ENCODE peak calls at places on chromosomes 5 and 9, in four cellular contexts. P is endodermal cell; X is brain microvascular endothelial cell; G is CD8-positive, alpha-beta T cell. J is an unnamed sample.

GRCh38 chr5:15937708-15938107 is 241.9 kb downstream of the MARCHF11 start:
- DNase-seq in P (no peak), X (no peak), G (no peak), J (no peak)

GRCh38 chr5:133790898-133791297 is 177.5 kb downstream of the C5orf15 start:
- DNase-seq in X (no peak), G (no peak), P (no peak), J (no peak)

GRCh38 chr9:79623799-79624721 is 52.3 kb downstream of the TLE4 start:
- DNase-seq in G (no peak), P (no peak), X (no peak), J (peak)

GRCh38 chr9:72661401-72662135 is 140.2 kb downstream of the TMC1 start:
- DNase-seq in P (no peak), X (peak), G (no peak), J (no peak)

GRCh38 chr9:124809211-124809610 is 32.3 kb downstream of the OLFML2A start:
- DNase-seq in P (peak), X (no peak), G (no peak), J (no peak)

GRCh38 chr5:92543246-92543645 is 1037.8 kb downstream of the NR2F1-AS1 start:
- DNase-seq in X (no peak), G (no peak), P (no peak), J (no peak)

GRCh38 chr5:179906795-179907569 is 715 bp downstream of the TBC1D9B start:
- DNase-seq in P (peak), G (no peak), X (no peak), J (no peak)

GRCh38 chr5:73716284-73716808 is 90.3 kb downstream of the ARHGEF28 start:
- DNase-seq in P (no peak), X (no peak), G (no peak), J (no peak)

GRCh38 chr5:175243441-175243840 is 200.5 kb downstream of the DRD1 start:
- DNase-seq in P (peak), G (no peak), X (no peak), J (no peak)

GRCh38 chr5:1508679-1509290 is 15.0 kb downstream of the LPCAT1 start:
- DNase-seq in P (peak), G (no peak), X (no peak), J (no peak)
- H3K27ac ChIP-seq in P (no peak), G (no peak), X (no peak), J (no peak)

DNA sequence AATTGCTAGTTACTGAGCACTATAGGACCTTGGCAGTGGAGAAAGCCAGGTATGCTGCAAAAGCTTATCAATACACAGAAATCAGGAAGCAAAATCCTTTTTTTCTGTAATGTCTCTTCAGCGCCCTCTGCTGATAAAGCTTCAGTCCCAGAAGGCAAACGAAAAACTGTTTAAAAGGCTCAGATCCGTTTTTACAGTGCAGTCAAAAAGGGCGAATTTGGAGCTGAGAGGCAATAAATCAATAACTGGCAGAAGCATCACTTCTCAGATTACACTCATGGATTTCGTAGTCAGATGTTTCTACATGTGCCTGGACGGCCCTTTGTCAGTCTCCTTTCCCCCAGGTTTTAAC is 1.1 kb upstream of the MAN2A1 start:
- DNase-seq in P (no peak), X (no peak), G (no peak), J (no peak)
- H3K27ac ChIP-seq in P (peak), X (peak), G (peak), J (peak)

GRCh38 chr9:22141906-22142305 is 132.8 kb upstream of the CDKN2B start:
- DNase-seq in X (peak), G (no peak), P (no peak), J (no peak)

GRCh38 chr9:22134390-22134789 is 125.3 kb upstream of the CDKN2B start:
- DNase-seq in X (no peak), P (no peak), G (no peak), J (no peak)

GRCh38 chr9:22131817-22132216 is 122.7 kb upstream of the CDKN2B start:
- DNase-seq in X (no peak), G (no peak), P (no peak), J (no peak)

GRCh38 chr9:22139261-22139660 is 130.2 kb upstream of the CDKN2B start:
- DNase-seq in G (no peak), P (no peak), X (no peak), J (no peak)

DNA sequence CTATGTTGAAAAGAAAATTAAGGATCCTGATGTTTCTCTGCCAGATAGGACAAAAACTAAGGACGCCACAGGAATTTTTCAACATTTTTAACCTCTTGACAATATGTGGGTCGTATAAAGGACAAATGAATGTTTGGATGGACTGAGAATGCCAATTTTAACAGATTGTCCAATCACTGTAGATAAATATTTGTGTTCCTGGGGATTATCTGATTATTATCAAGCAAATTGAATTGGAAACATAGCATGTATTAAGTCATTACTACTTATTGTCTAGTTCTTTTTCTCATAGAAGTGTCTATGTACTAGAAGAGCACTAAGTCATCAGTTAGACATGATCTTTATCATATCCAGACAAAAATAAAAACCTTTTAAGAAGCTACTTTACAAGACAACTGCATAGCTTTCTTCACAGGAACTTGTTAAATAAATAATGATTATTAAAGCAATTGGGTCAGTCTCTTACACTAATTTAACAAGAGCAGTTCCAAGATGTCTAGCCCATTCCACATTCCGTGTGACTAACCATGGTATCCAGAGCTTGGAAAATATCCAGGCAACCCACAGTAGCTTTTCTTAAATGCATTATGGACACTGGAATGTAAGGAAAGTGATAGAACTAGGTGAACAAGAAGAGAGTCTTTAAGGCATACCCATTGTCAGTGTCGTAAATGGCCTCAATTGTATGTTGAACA is 127.5 kb upstream of the CDKN2B start:
- DNase-seq in X (peak), P (no peak), G (no peak), J (no peak)
- H3K27ac ChIP-seq in X (peak), P (no peak), G (no peak), J (no peak)

DNA sequence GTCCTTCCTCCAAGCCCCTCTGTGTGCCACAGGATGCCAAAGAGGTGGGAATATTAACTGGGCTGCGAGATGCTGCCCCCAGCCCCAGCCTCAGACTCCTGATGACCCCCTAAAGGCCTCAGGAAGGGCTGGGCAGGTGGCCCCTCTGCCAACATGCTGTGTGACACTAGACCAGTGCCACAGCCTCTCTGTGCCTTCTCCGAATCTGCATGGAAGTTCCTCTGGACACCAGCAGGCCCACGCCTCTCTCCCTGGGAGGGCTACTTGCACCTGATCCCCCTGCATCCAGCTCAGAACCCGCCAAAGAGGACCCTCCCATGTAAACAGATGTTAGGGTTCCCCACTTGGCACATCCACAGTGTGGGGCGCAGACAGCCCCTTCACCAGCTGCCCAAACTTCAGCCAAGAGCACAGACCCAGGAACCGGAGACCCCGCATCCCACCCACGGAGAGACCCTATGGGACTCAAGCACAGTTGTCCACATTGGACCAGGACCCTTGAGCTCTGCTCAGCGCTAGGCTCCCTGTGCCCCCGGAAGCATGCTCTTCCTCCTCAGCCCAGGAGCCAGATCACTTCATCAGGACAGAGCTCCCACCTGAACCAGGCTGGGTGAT is 91.6 kb upstream of the LMX1B start:
- DNase-seq in G (no peak), X (no peak), P (no peak), J (no peak)
- H3K27ac ChIP-seq in G (no peak), X (no peak), P (peak), J (no peak)

DNA sequence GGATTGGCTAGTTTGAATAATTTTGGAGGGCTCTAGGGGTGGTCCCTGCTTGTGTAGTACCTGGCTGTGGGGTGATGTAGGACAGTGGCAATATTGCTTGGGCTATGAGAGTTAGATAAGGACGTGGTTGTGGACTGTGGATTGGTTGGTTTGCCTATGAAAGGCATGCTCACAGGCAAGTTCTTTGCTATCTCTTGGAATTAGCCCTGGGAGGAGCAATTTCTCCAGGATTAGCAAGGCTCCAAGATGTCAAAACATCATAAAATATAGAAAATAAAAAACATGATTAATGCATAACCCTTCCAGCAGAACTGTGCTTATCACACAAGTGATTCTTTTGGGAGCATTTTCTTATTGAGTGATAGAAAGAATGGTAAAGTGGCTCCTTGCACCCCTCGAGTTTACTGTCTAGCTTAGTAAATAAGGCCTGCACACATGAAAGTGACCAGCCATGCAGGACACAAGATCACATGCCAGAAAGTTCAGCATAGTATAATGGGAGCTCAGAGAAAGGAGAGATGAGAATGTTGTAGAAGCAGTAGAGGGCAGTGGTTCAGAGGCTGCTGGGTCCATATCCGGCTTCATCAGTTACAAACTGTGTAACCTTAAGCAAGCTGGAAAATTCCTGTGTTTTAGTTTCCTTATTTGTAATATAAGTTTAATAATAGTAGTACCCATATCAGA is 13.8 kb downstream of the AOPEP start:
- DNase-seq in X (no peak), G (no peak), P (no peak), J (no peak)
- H3K27ac ChIP-seq in X (no peak), G (no peak), P (no peak), J (peak)

GRCh38 chr9:93500571-93501298 is 47.4 kb upstream of the FAM120AOS start:
- DNase-seq in G (no peak), P (no peak), X (no peak), J (no peak)
- H3K27ac ChIP-seq in G (no peak), P (no peak), X (no peak), J (no peak)

GRCh38 chr9:18358325-18358724 is 115.6 kb upstream of the ADAMTSL1 start:
- DNase-seq in G (no peak), P (no peak), X (no peak), J (no peak)

GRCh38 chr9:18361621-18362020 is 112.3 kb upstream of the ADAMTSL1 start:
- DNase-seq in G (no peak), P (no peak), X (no peak), J (no peak)

GRCh38 chr9:18359335-18359734 is 114.6 kb upstream of the ADAMTSL1 start:
- DNase-seq in X (no peak), P (no peak), G (no peak), J (no peak)

GRCh38 chr9:18357321-18357720 is 116.6 kb upstream of the ADAMTSL1 start:
- DNase-seq in P (no peak), X (no peak), G (no peak), J (no peak)

GRCh38 chr9:18360005-18360404 is 113.9 kb upstream of the ADAMTSL1 start:
- DNase-seq in P (no peak), G (no peak), X (no peak), J (no peak)
- H3K27ac ChIP-seq in P (no peak), G (no peak), X (no peak), J (no peak)